ENCODE peak calls at places on chromosome 12, in ten cellular contexts. One of them, this sample, is unnamed. For H3K4me1, the result is how much of the 10 kb centered on the place peaks cover.

GRCh38 chr12:62075860-62076259 is 184.3 kb upstream of the USP15 start:
- DNase-seq in ovary: no peak
- DNase-seq in RWPE2: no peak
- DNase-seq in uterus: no peak
- DNase-seq in small intestine: peak
- DNase-seq in A549: no peak
- DNase-seq in body of pancreas: no peak
- DNase-seq in pancreas: no peak
- DNase-seq in cardiac muscle cell: no peak
- DNase-seq in left lung: no peak
- DNase-seq in this sample: no peak

GRCh38 chr12:68247785-68248184 is 5.6 kb downstream of the IL22 start:
- DNase-seq in uterus: no peak
- DNase-seq in left lung: no peak
- DNase-seq in A549: no peak
- DNase-seq in small intestine: no peak
- DNase-seq in RWPE2: no peak
- DNase-seq in pancreas: no peak
- DNase-seq in cardiac muscle cell: no peak
- DNase-seq in ovary: no peak
- DNase-seq in body of pancreas: no peak
- DNase-seq in this sample: no peak

GRCh38 chr12:65372574-65372973 is 94.1 kb downstream of the MSRB3 start:
- DNase-seq in left lung: no peak
- DNase-seq in A549: no peak
- DNase-seq in pancreas: no peak
- DNase-seq in small intestine: no peak
- DNase-seq in body of pancreas: no peak
- DNase-seq in RWPE2: no peak
- DNase-seq in ovary: no peak
- DNase-seq in cardiac muscle cell: no peak
- DNase-seq in uterus: no peak
- DNase-seq in this sample: no peak

GRCh38 chr12:123149828-123150272 is 1.0 kb downstream of the PITPNM2 start:
- DNase-seq in ovary: peak
- DNase-seq in RWPE2: no peak
- DNase-seq in A549: peak
- DNase-seq in pancreas: no peak
- DNase-seq in small intestine: no peak
- DNase-seq in cardiac muscle cell: no peak
- DNase-seq in uterus: no peak
- DNase-seq in body of pancreas: peak
- DNase-seq in left lung: no peak
- DNase-seq in this sample: no peak

GRCh38 chr12:88310069-88310468 is 168.0 kb downstream of the TMTC3 start:
- DNase-seq in left lung: no peak
- DNase-seq in ovary: no peak
- DNase-seq in A549: peak
- DNase-seq in uterus: no peak
- DNase-seq in body of pancreas: no peak
- DNase-seq in RWPE2: no peak
- DNase-seq in cardiac muscle cell: peak
- DNase-seq in pancreas: no peak
- DNase-seq in small intestine: no peak
- DNase-seq in this sample: no peak

GRCh38 chr12:12606793-12607589 is 4.7 kb upstream of the CREBL2 start:
- DNase-seq in body of pancreas: no peak
- DNase-seq in A549: peak
- DNase-seq in RWPE2: no peak
- DNase-seq in cardiac muscle cell: peak
- DNase-seq in small intestine: no peak
- DNase-seq in uterus: no peak
- DNase-seq in ovary: no peak
- DNase-seq in pancreas: no peak
- DNase-seq in left lung: no peak
- DNase-seq in this sample: no peak

GRCh38 chr12:120290541-120291312 is 976 bp downstream of the RNU4-2 start:
- DNase-seq in A549: peak
- DNase-seq in uterus: peak
- DNase-seq in ovary: no peak
- DNase-seq in left lung: no peak
- DNase-seq in cardiac muscle cell: no peak
- DNase-seq in small intestine: peak
- DNase-seq in body of pancreas: peak
- DNase-seq in pancreas: no peak
- DNase-seq in RWPE2: no peak
- DNase-seq in this sample: peak

GRCh38 chr12:101040936-101041335 is 169.1 kb downstream of the SLC5A8 start:
- DNase-seq in small intestine: peak
- DNase-seq in RWPE2: no peak
- DNase-seq in A549: no peak
- DNase-seq in uterus: no peak
- DNase-seq in ovary: no peak
- DNase-seq in pancreas: no peak
- DNase-seq in left lung: no peak
- DNase-seq in body of pancreas: no peak
- DNase-seq in cardiac muscle cell: peak
- DNase-seq in this sample: no peak

GRCh38 chr12:41188841-41189394 is 798 bp downstream of the PDZRN4 start:
- DNase-seq in cardiac muscle cell: no peak
- DNase-seq in pancreas: peak
- DNase-seq in ovary: no peak
- DNase-seq in body of pancreas: no peak
- DNase-seq in uterus: no peak
- DNase-seq in A549: no peak
- DNase-seq in RWPE2: no peak
- DNase-seq in left lung: peak
- DNase-seq in small intestine: no peak
- DNase-seq in this sample: peak

GRCh38 chr12:130162267-130162666 is at the start of gene FZD10:
- DNase-seq in pancreas: no peak
- DNase-seq in body of pancreas: peak
- DNase-seq in ovary: peak
- DNase-seq in cardiac muscle cell: peak
- DNase-seq in left lung: no peak
- DNase-seq in small intestine: no peak
- DNase-seq in RWPE2: peak
- DNase-seq in A549: no peak
- DNase-seq in uterus: peak
- DNase-seq in this sample: peak

GRCh38 chr12:51341259-51342007 is 5.0 kb downstream of the CELA1 start:
- DNase-seq in RWPE2: no peak
- DNase-seq in cardiac muscle cell: peak
- DNase-seq in uterus: peak
- DNase-seq in small intestine: peak
- DNase-seq in body of pancreas: peak
- DNase-seq in pancreas: no peak
- DNase-seq in A549: peak
- DNase-seq in left lung: no peak
- DNase-seq in ovary: peak
- DNase-seq in this sample: peak

GRCh38 chr12:44775916-44776315 is 100.2 kb downstream of the NELL2 start:
- DNase-seq in ovary: no peak
- DNase-seq in left lung: no peak
- DNase-seq in RWPE2: no peak
- DNase-seq in cardiac muscle cell: no peak
- DNase-seq in body of pancreas: no peak
- DNase-seq in A549: no peak
- DNase-seq in pancreas: no peak
- DNase-seq in uterus: no peak
- DNase-seq in small intestine: no peak
- DNase-seq in this sample: no peak

GRCh38 chr12:52862023-52862422 is 13.2 kb upstream of the KRT78 start:
- DNase-seq in small intestine: no peak
- DNase-seq in cardiac muscle cell: no peak
- DNase-seq in A549: no peak
- DNase-seq in RWPE2: no peak
- DNase-seq in left lung: no peak
- DNase-seq in pancreas: no peak
- DNase-seq in uterus: no peak
- DNase-seq in ovary: no peak
- DNase-seq in body of pancreas: no peak
- DNase-seq in this sample: no peak
- H3K4me1 ChIP-seq in small intestine: under half
- H3K4me1 ChIP-seq in cardiac muscle cell: under half
- H3K4me1 ChIP-seq in A549: under half
- H3K4me1 ChIP-seq in RWPE2: under half
- H3K4me1 ChIP-seq in left lung: under half
- H3K4me1 ChIP-seq in pancreas: under half
- H3K4me1 ChIP-seq in uterus: under half
- H3K4me1 ChIP-seq in ovary: under half
- H3K4me1 ChIP-seq in body of pancreas: under half
- H3K4me1 ChIP-seq in this sample: under half

DNA sequence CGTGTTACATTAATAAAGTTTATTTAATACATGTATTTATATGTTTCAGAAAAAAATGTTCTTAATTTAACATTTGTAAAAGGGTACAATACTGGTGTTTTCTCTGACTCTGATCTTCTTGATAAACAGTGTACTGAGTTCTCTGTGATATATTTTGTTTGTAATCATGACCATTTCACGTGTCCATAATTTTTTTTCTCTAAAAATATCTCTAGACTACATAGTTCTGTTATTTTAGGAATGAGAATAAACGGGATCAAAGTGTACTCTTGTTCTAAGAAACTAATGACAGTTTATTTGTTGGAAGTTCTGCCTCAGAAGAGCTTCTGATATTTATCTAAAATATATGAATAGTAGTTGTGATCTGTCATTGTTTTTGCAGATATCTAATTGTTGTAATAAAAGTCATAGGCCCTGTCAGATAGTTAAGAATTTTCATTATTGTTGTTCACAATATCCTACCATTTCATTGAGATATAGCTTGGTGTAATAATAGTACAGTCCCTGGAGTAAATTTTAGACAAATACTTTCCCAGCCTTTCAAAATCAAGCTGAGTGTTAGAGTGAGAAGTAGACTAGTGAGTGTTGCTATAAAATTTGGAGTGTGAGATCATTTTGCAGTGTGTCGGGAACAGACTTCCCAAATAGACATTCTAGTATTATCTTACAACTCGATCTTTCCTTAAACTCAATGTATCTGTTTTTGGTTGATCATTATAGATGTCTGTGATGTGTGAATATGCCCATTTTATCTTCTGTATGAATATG is 86.2 kb downstream of the ERC1 start:
- DNase-seq in A549: no peak
- DNase-seq in pancreas: no peak
- DNase-seq in body of pancreas: no peak
- DNase-seq in cardiac muscle cell: no peak
- DNase-seq in uterus: no peak
- DNase-seq in small intestine: no peak
- DNase-seq in left lung: no peak
- DNase-seq in ovary: no peak
- DNase-seq in RWPE2: no peak
- DNase-seq in this sample: no peak
- H3K4me1 ChIP-seq in A549: under half
- H3K4me1 ChIP-seq in pancreas: under half
- H3K4me1 ChIP-seq in body of pancreas: under half
- H3K4me1 ChIP-seq in cardiac muscle cell: under half
- H3K4me1 ChIP-seq in uterus: under half
- H3K4me1 ChIP-seq in small intestine: under half
- H3K4me1 ChIP-seq in left lung: under half
- H3K4me1 ChIP-seq in ovary: under half
- H3K4me1 ChIP-seq in RWPE2: under half
- H3K4me1 ChIP-seq in this sample: under half

GRCh38 chr12:76555226-76555767 is 4.3 kb downstream of the OSBPL8 start:
- DNase-seq in A549: no peak
- DNase-seq in pancreas: no peak
- DNase-seq in RWPE2: no peak
- DNase-seq in body of pancreas: no peak
- DNase-seq in left lung: no peak
- DNase-seq in small intestine: no peak
- DNase-seq in cardiac muscle cell: no peak
- DNase-seq in ovary: no peak
- DNase-seq in uterus: no peak
- DNase-seq in this sample: no peak
- H3K4me1 ChIP-seq in A549: under half
- H3K4me1 ChIP-seq in pancreas: under half
- H3K4me1 ChIP-seq in RWPE2: under half
- H3K4me1 ChIP-seq in body of pancreas: under half
- H3K4me1 ChIP-seq in left lung: half or more
- H3K4me1 ChIP-seq in small intestine: under half
- H3K4me1 ChIP-seq in cardiac muscle cell: half or more
- H3K4me1 ChIP-seq in ovary: under half
- H3K4me1 ChIP-seq in uterus: under half
- H3K4me1 ChIP-seq in this sample: under half

GRCh38 chr12:104694161-104694560 is 237.4 kb downstream of the CHST11 start:
- DNase-seq in cardiac muscle cell: peak
- DNase-seq in uterus: no peak
- DNase-seq in pancreas: no peak
- DNase-seq in small intestine: no peak
- DNase-seq in RWPE2: no peak
- DNase-seq in A549: no peak
- DNase-seq in ovary: no peak
- DNase-seq in body of pancreas: no peak
- DNase-seq in left lung: no peak
- DNase-seq in this sample: no peak

GRCh38 chr12:104693493-104693892 is 236.7 kb downstream of the CHST11 start:
- DNase-seq in uterus: no peak
- DNase-seq in left lung: no peak
- DNase-seq in pancreas: no peak
- DNase-seq in cardiac muscle cell: no peak
- DNase-seq in ovary: no peak
- DNase-seq in small intestine: no peak
- DNase-seq in body of pancreas: no peak
- DNase-seq in RWPE2: no peak
- DNase-seq in A549: no peak
- DNase-seq in this sample: no peak

GRCh38 chr12:104695453-104696148 is 238.9 kb downstream of the CHST11 start:
- DNase-seq in body of pancreas: no peak
- DNase-seq in left lung: no peak
- DNase-seq in pancreas: no peak
- DNase-seq in cardiac muscle cell: peak
- DNase-seq in A549: no peak
- DNase-seq in ovary: no peak
- DNase-seq in RWPE2: no peak
- DNase-seq in uterus: no peak
- DNase-seq in small intestine: no peak
- DNase-seq in this sample: peak

GRCh38 chr12:104692335-104693218 is 235.8 kb downstream of the CHST11 start:
- DNase-seq in ovary: no peak
- DNase-seq in RWPE2: no peak
- DNase-seq in A549: no peak
- DNase-seq in left lung: no peak
- DNase-seq in body of pancreas: no peak
- DNase-seq in pancreas: no peak
- DNase-seq in cardiac muscle cell: no peak
- DNase-seq in uterus: no peak
- DNase-seq in small intestine: no peak
- DNase-seq in this sample: peak

DNA sequence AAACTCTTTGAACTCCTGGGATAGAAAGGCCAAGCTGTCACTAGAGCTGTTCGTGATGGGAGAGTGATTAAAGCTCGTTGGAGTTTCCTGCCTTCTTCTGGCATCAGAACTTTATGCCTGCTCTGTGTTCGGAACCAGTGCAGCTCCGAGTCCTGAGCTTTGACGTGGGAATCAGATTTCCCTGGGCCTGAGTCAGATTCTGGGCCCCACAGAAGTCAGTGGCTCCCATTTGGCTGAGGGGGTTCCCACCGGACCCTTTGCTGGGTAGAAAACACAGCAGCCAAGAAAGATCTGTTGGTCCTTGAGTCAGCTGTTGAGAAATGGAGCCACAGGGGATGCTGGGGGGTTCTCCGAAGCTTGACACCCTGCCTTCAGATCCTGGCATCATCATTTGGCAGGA is 238.0 kb downstream of the CHST11 start:
- DNase-seq in RWPE2: no peak
- DNase-seq in body of pancreas: no peak
- DNase-seq in cardiac muscle cell: no peak
- DNase-seq in A549: no peak
- DNase-seq in pancreas: no peak
- DNase-seq in ovary: no peak
- DNase-seq in uterus: no peak
- DNase-seq in small intestine: no peak
- DNase-seq in left lung: no peak
- DNase-seq in this sample: peak
- H3K4me1 ChIP-seq in RWPE2: under half
- H3K4me1 ChIP-seq in body of pancreas: under half
- H3K4me1 ChIP-seq in cardiac muscle cell: under half
- H3K4me1 ChIP-seq in A549: under half
- H3K4me1 ChIP-seq in pancreas: under half
- H3K4me1 ChIP-seq in ovary: under half
- H3K4me1 ChIP-seq in uterus: under half
- H3K4me1 ChIP-seq in small intestine: under half
- H3K4me1 ChIP-seq in left lung: half or more
- H3K4me1 ChIP-seq in this sample: under half

This sample was measured in tibial artery.